ENCODE peak calls at places on chromosomes 11 and 22, in seven cellular contexts. F is stimulated activated CD4-positive, alpha-beta T cell treated with anti-CD3 and anti-CD28 coated beads, Interleukin-15, amount 100 ng/mL, for 1 hour; H is choroid plexus epithelial cell; Q is adrenal gland; C is NCI-H345; A is RWPE1; K is transverse colon. J is an unnamed sample.
A peak's percentile ranks its signal among the peaks of the same experiment; 100 is the strongest.

GRCh38 chr11:61477126-61477525 is 31.4 kb upstream of the LRRC10B start:
- DNase-seq in F (no peak), H (no peak), Q (no peak), C (no peak), A (no peak), K (no peak), J (no peak)

GRCh38 chr22:22893077-22893805 is 5.6 kb downstream of the IGLL5 start:
- DNase-seq in F (no peak), H (no peak), Q (no peak), C (no peak), A (no peak), K (no peak), J (no peak)

GRCh38 chr11:65435330-65435931 is 12.8 kb downstream of the NEAT1 start:
- DNase-seq in F (no peak), H (peak; percentile 66), Q (peak; percentile 56), C (no peak), A (no peak), K (peak; percentile 23), J (no peak)

GRCh38 chr11:120239713-120240640 is at the start of gene POU2F3:
- DNase-seq in F (no peak), H (no peak), Q (no peak), C (peak; percentile 32), A (no peak), K (no peak), J (peak; percentile 64)

GRCh38 chr11:43508511-43508918 is 149.8 kb downstream of the TTC17 start:
- DNase-seq in F (no peak), H (peak; percentile 76), Q (no peak), C (no peak), A (peak; percentile 51), K (peak; percentile 16), J (no peak)

GRCh38 chr11:124722176-124722575 is 17.6 kb upstream of the NRGN start:
- DNase-seq in F (no peak), H (no peak), Q (no peak), C (no peak), A (no peak), K (no peak), J (no peak)

GRCh38 chr22:17734197-17734596 is 40.1 kb downstream of the BID start:
- DNase-seq in F (no peak), H (peak; percentile 68), Q (no peak), C (no peak), A (no peak), K (no peak), J (no peak)

GRCh38 chr11:134482865-134483264 is 70.8 kb upstream of the B3GAT1 start:
- DNase-seq in F (no peak), H (no peak), Q (peak; percentile 24), C (no peak), A (no peak), K (no peak), J (no peak)

GRCh38 chr11:2580061-2580421 is 119.8 kb downstream of the KCNQ1OT1 start:
- DNase-seq in F (no peak), H (no peak), Q (peak; percentile 51), C (no peak), A (no peak), K (no peak), J (no peak)

GRCh38 chr11:77400775-77401469 is 73.0 kb downstream of the PAK1 start:
- DNase-seq in F (no peak), H (no peak), Q (no peak), C (no peak), A (no peak), K (no peak), J (no peak)

GRCh38 chr11:115630109-115630700 is 126.0 kb upstream of the CADM1 start:
- DNase-seq in F (no peak), H (no peak), Q (no peak), C (no peak), A (no peak), K (no peak), J (no peak)

GRCh38 chr11:100739636-100740035 is 52.5 kb downstream of the ARHGAP42 start:
- DNase-seq in F (no peak), H (peak; percentile 99), Q (no peak), C (no peak), A (no peak), K (no peak), J (no peak)

GRCh38 chr22:23071163-23072034 is 1.1 kb downstream of the GNAZ start:
- DNase-seq in F (no peak), H (no peak), Q (peak; percentile 60), C (no peak), A (no peak), K (no peak), J (no peak)

GRCh38 chr11:84384637-84385227 is 1098.6 kb upstream of the CCDC90B start:
- DNase-seq in F (no peak), H (peak; percentile 73), Q (peak; percentile 89), C (peak; percentile 25), A (peak; percentile 32), K (peak; percentile 18), J (peak; percentile 77)

GRCh38 chr11:69100454-69101099 is 51.8 kb downstream of the TPCN2 start:
- DNase-seq in F (no peak), H (no peak), Q (no peak), C (no peak), A (no peak), K (no peak), J (no peak)

GRCh38 chr11:10722307-10722706 is 28.7 kb upstream of the CTR9 start:
- DNase-seq in F (no peak), H (no peak), Q (no peak), C (no peak), A (no peak), K (no peak), J (no peak)

GRCh38 chr11:75236062-75236461 is 4.5 kb upstream of the TPBGL start:
- DNase-seq in F (no peak), H (no peak), Q (peak; percentile 41), C (no peak), A (no peak), K (no peak), J (no peak)

GRCh38 chr22:42343136-42343484 is 72.7 kb upstream of the TCF20 start:
- DNase-seq in F (no peak), H (no peak), Q (no peak), C (peak; percentile 26), A (no peak), K (no peak), J (peak; percentile 25)

GRCh38 chr11:267491-267994 is 10.7 kb upstream of the NLRP6 start:
- DNase-seq in F (no peak), H (no peak), Q (peak; percentile 56), C (no peak), A (no peak), K (peak; percentile 75), J (no peak)

J was measured in NCI-H1417.